ENCODE peak calls at places on chromosomes 3 and 15, in seven cellular contexts. One of them, this sample, is unnamed.

GRCh38 chr15:89469331-89470107 is 26.9 kb downstream of the RHCG start:
- DNase-seq in HCT116: no peak
- DNase-seq in Peyer's patch: no peak
- DNase-seq in A549: no peak
- DNase-seq in uterus: no peak
- DNase-seq in upper lobe of right lung: peak; percentile 23
- DNase-seq in lung: no peak
- DNase-seq in this sample: no peak

GRCh38 chr3:188780188-188781147 is 391.3 kb upstream of the TPRG1 start:
- DNase-seq in uterus: peak; percentile 35
- DNase-seq in Peyer's patch: peak; percentile 49
- DNase-seq in upper lobe of right lung: no peak
- DNase-seq in lung: peak; percentile 58
- DNase-seq in A549: no peak
- DNase-seq in HCT116: no peak
- DNase-seq in this sample: no peak

GRCh38 chr3:189593581-189593980 is 37.6 kb upstream of the TP63 start:
- DNase-seq in uterus: no peak
- DNase-seq in upper lobe of right lung: no peak
- DNase-seq in lung: no peak
- DNase-seq in A549: no peak
- DNase-seq in HCT116: no peak
- DNase-seq in Peyer's patch: no peak
- DNase-seq in this sample: no peak

GRCh38 chr3:168102735-168103410 is 7.1 kb upstream of the GOLIM4 start:
- DNase-seq in upper lobe of right lung: no peak
- DNase-seq in HCT116: no peak
- DNase-seq in uterus: no peak
- DNase-seq in A549: no peak
- DNase-seq in Peyer's patch: no peak
- DNase-seq in lung: no peak
- DNase-seq in this sample: no peak

GRCh38 chr3:148075829-148076716 is 621.6 kb upstream of the AGTR1 start:
- DNase-seq in A549: peak; percentile 6
- DNase-seq in HCT116: peak; percentile 38
- DNase-seq in uterus: no peak
- DNase-seq in Peyer's patch: no peak
- DNase-seq in upper lobe of right lung: no peak
- DNase-seq in lung: no peak
- DNase-seq in this sample: no peak

GRCh38 chr15:52082197-52083036 is 30.2 kb downstream of the BCL2L10 start:
- DNase-seq in A549: no peak
- DNase-seq in HCT116: no peak
- DNase-seq in Peyer's patch: no peak
- DNase-seq in upper lobe of right lung: no peak
- DNase-seq in lung: no peak
- DNase-seq in uterus: no peak
- DNase-seq in this sample: no peak

GRCh38 chr3:56591256-56591655 is 34.3 kb downstream of the CCDC66 start:
- DNase-seq in lung: no peak
- DNase-seq in Peyer's patch: no peak
- DNase-seq in HCT116: no peak
- DNase-seq in uterus: no peak
- DNase-seq in upper lobe of right lung: no peak
- DNase-seq in A549: no peak
- DNase-seq in this sample: no peak

GRCh38 chr15:38195191-38195901 is 57.3 kb upstream of the SPRED1 start:
- DNase-seq in uterus: no peak
- DNase-seq in lung: no peak
- DNase-seq in Peyer's patch: no peak
- DNase-seq in upper lobe of right lung: no peak
- DNase-seq in A549: no peak
- DNase-seq in HCT116: no peak
- DNase-seq in this sample: no peak

GRCh38 chr15:75508741-75509532 is 57.4 kb upstream of the SIN3A start:
- DNase-seq in Peyer's patch: no peak
- DNase-seq in lung: no peak
- DNase-seq in HCT116: peak; percentile 32
- DNase-seq in upper lobe of right lung: no peak
- DNase-seq in uterus: no peak
- DNase-seq in A549: peak; percentile 33
- DNase-seq in this sample: no peak

GRCh38 chr3:139534992-139535879 is 4.3 kb downstream of the RBP1 start:
- DNase-seq in upper lobe of right lung: no peak
- DNase-seq in A549: no peak
- DNase-seq in lung: no peak
- DNase-seq in uterus: peak; percentile 83
- DNase-seq in Peyer's patch: peak; percentile 47
- DNase-seq in HCT116: no peak
- DNase-seq in this sample: peak; percentile 89

GRCh38 chr3:139534444-139534812 is 5.1 kb downstream of the RBP1 start:
- DNase-seq in A549: no peak
- DNase-seq in HCT116: peak; percentile 77
- DNase-seq in uterus: peak; percentile 61
- DNase-seq in upper lobe of right lung: no peak
- DNase-seq in lung: no peak
- DNase-seq in Peyer's patch: peak; percentile 46
- DNase-seq in this sample: no peak

GRCh38 chr3:139538733-139539132 is 809 bp downstream of the RBP1 start:
- DNase-seq in HCT116: no peak
- DNase-seq in uterus: peak; percentile 63
- DNase-seq in lung: no peak
- DNase-seq in A549: no peak
- DNase-seq in upper lobe of right lung: no peak
- DNase-seq in Peyer's patch: peak; percentile 55
- DNase-seq in this sample: no peak

GRCh38 chr3:139537795-139538538 is 1.6 kb downstream of the RBP1 start:
- DNase-seq in Peyer's patch: no peak
- DNase-seq in upper lobe of right lung: no peak
- DNase-seq in A549: no peak
- DNase-seq in lung: no peak
- DNase-seq in uterus: no peak
- DNase-seq in HCT116: peak; percentile 57
- DNase-seq in this sample: no peak

GRCh38 chr3:139537325-139537724 is 2.2 kb downstream of the RBP1 start:
- DNase-seq in A549: no peak
- DNase-seq in lung: no peak
- DNase-seq in HCT116: peak; percentile 72
- DNase-seq in Peyer's patch: no peak
- DNase-seq in uterus: no peak
- DNase-seq in upper lobe of right lung: no peak
- DNase-seq in this sample: no peak
- TF ChIP-seq CTCF in A549: no peak
- TF ChIP-seq CTCF in lung: no peak
- TF ChIP-seq CTCF in HCT116: no peak
- TF ChIP-seq CTCF in Peyer's patch: no peak
- TF ChIP-seq CTCF in uterus: no peak
- TF ChIP-seq CTCF in upper lobe of right lung: no peak
- TF ChIP-seq CTCF in this sample: no peak

GRCh38 chr3:171526869-171527268 is 66.7 kb upstream of the TNIK start:
- DNase-seq in HCT116: no peak
- DNase-seq in Peyer's patch: no peak
- DNase-seq in lung: no peak
- DNase-seq in uterus: no peak
- DNase-seq in upper lobe of right lung: no peak
- DNase-seq in A549: no peak
- DNase-seq in this sample: no peak

GRCh38 chr3:171528102-171528501 is 67.9 kb upstream of the TNIK start:
- DNase-seq in lung: no peak
- DNase-seq in upper lobe of right lung: no peak
- DNase-seq in A549: no peak
- DNase-seq in HCT116: no peak
- DNase-seq in uterus: no peak
- DNase-seq in Peyer's patch: no peak
- DNase-seq in this sample: no peak

GRCh38 chr3:171525437-171525836 is 65.2 kb upstream of the TNIK start:
- DNase-seq in upper lobe of right lung: no peak
- DNase-seq in A549: no peak
- DNase-seq in uterus: no peak
- DNase-seq in lung: no peak
- DNase-seq in HCT116: no peak
- DNase-seq in Peyer's patch: no peak
- DNase-seq in this sample: no peak

GRCh38 chr3:171531716-171532115 is 71.5 kb upstream of the TNIK start:
- DNase-seq in A549: no peak
- DNase-seq in HCT116: no peak
- DNase-seq in Peyer's patch: no peak
- DNase-seq in uterus: no peak
- DNase-seq in lung: no peak
- DNase-seq in upper lobe of right lung: no peak
- DNase-seq in this sample: no peak

DNA sequence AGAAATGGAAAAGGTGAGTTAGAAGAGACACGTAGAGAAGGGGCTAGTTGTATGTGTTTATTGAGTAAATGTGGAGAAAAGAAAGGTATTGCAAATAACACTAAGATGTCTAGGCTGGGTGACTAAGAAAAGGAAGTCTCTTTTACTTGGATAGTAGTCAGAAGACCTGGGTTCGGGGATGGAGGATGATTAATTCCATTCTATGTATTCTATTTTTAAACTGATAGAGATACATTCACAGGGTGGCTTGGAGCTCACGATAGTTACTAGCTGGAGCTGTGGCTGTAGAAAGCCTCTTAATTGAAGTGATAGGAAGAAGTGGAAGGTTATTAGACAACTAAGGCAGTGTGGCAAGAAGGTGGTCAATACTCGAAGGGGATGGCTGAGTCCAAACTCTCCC is 65.9 kb upstream of the TNIK start:
- DNase-seq in uterus: no peak
- DNase-seq in Peyer's patch: no peak
- DNase-seq in HCT116: no peak
- DNase-seq in lung: no peak
- DNase-seq in A549: no peak
- DNase-seq in upper lobe of right lung: no peak
- DNase-seq in this sample: no peak
- H3K27ac ChIP-seq in uterus: no peak overlapping the region
- H3K27ac ChIP-seq in Peyer's patch: no peak overlapping the region
- H3K27ac ChIP-seq in HCT116: no peak overlapping the region
- H3K27ac ChIP-seq in lung: no peak overlapping the region
- H3K27ac ChIP-seq in A549: peak overlapping the region; percentile 11
- H3K27ac ChIP-seq in upper lobe of right lung: no peak overlapping the region
- H3K27ac ChIP-seq in this sample: no peak overlapping the region

DNA sequence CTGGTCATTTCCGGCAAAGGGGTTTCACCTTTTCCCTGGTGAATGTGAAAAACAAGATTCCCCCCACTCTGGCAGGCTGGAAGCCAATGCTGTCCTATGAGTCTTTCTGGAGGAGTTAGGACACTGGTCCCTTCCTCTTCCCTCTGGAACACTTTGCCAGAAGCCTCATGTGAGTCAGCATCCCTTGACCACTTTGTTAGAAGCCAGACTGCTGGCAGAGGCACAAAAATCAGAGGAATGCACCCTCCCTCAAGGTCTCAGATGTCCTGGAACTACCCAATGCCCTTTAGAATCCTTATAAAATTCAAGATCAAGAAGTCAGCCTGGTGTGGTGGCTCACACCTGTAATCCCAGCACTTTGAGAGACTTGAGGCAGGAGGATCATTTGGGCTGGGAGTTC is 26.6 kb downstream of the ITGB5 start:
- DNase-seq in Peyer's patch: peak; percentile 66
- DNase-seq in upper lobe of right lung: no peak
- DNase-seq in A549: peak; percentile 70
- DNase-seq in lung: peak; percentile 70
- DNase-seq in uterus: peak; percentile 74
- DNase-seq in HCT116: peak; percentile 80
- DNase-seq in this sample: peak; percentile 92
- H3K4me3 ChIP-seq in Peyer's patch: no peak overlapping the region
- H3K4me3 ChIP-seq in upper lobe of right lung: no peak overlapping the region
- H3K4me3 ChIP-seq in A549: no peak overlapping the region
- H3K4me3 ChIP-seq in lung: no peak overlapping the region
- H3K4me3 ChIP-seq in uterus: no peak overlapping the region
- H3K4me3 ChIP-seq in HCT116: peak overlapping the region; percentile 15
- H3K4me3 ChIP-seq in this sample: no peak overlapping the region

GRCh38 chr3:112302061-112302830 is 8.2 kb upstream of the SLC9C1 start:
- DNase-seq in lung: no peak
- DNase-seq in uterus: no peak
- DNase-seq in HCT116: no peak
- DNase-seq in upper lobe of right lung: peak; percentile 41
- DNase-seq in Peyer's patch: no peak
- DNase-seq in A549: no peak
- DNase-seq in this sample: no peak

GRCh38 chr3:112306825-112307224 is 12.8 kb upstream of the SLC9C1 start:
- DNase-seq in upper lobe of right lung: no peak
- DNase-seq in A549: no peak
- DNase-seq in Peyer's patch: no peak
- DNase-seq in HCT116: no peak
- DNase-seq in lung: no peak
- DNase-seq in uterus: no peak
- DNase-seq in this sample: no peak

GRCh38 chr3:112303811-112304325 is 9.9 kb upstream of the SLC9C1 start:
- DNase-seq in upper lobe of right lung: no peak
- DNase-seq in HCT116: no peak
- DNase-seq in lung: no peak
- DNase-seq in uterus: peak; percentile 19
- DNase-seq in Peyer's patch: peak; percentile 62
- DNase-seq in A549: no peak
- DNase-seq in this sample: no peak

GRCh38 chr3:112302881-112303761 is 9.1 kb upstream of the SLC9C1 start:
- DNase-seq in HCT116: no peak
- DNase-seq in A549: no peak
- DNase-seq in upper lobe of right lung: no peak
- DNase-seq in Peyer's patch: no peak
- DNase-seq in uterus: no peak
- DNase-seq in lung: no peak
- DNase-seq in this sample: no peak

GRCh38 chr3:112304611-112305010 is 10.6 kb upstream of the SLC9C1 start:
- DNase-seq in lung: no peak
- DNase-seq in Peyer's patch: no peak
- DNase-seq in HCT116: no peak
- DNase-seq in uterus: no peak
- DNase-seq in upper lobe of right lung: no peak
- DNase-seq in A549: no peak
- DNase-seq in this sample: no peak
- TF ChIP-seq CTCF in lung: no peak
- TF ChIP-seq CTCF in Peyer's patch: no peak
- TF ChIP-seq CTCF in HCT116: peak; percentile 26
- TF ChIP-seq CTCF in uterus: no peak
- TF ChIP-seq CTCF in upper lobe of right lung: peak; percentile 13
- TF ChIP-seq CTCF in A549: no peak
- TF ChIP-seq CTCF in this sample: peak; percentile 17

GRCh38 chr3:191414732-191415131 is 46.2 kb upstream of the PYDC2 start:
- DNase-seq in A549: no peak
- DNase-seq in uterus: no peak
- DNase-seq in lung: no peak
- DNase-seq in HCT116: no peak
- DNase-seq in Peyer's patch: no peak
- DNase-seq in upper lobe of right lung: no peak
- DNase-seq in this sample: no peak

GRCh38 chr3:191409791-191410359 is 51.1 kb upstream of the PYDC2 start:
- DNase-seq in lung: no peak
- DNase-seq in upper lobe of right lung: no peak
- DNase-seq in uterus: no peak
- DNase-seq in HCT116: no peak
- DNase-seq in Peyer's patch: no peak
- DNase-seq in A549: no peak
- DNase-seq in this sample: no peak

GRCh38 chr3:191415566-191415965 is 45.4 kb upstream of the PYDC2 start:
- DNase-seq in HCT116: no peak
- DNase-seq in A549: no peak
- DNase-seq in upper lobe of right lung: no peak
- DNase-seq in uterus: no peak
- DNase-seq in lung: no peak
- DNase-seq in Peyer's patch: no peak
- DNase-seq in this sample: no peak

GRCh38 chr3:191414286-191414685 is 46.7 kb upstream of the PYDC2 start:
- DNase-seq in upper lobe of right lung: no peak
- DNase-seq in lung: no peak
- DNase-seq in A549: no peak
- DNase-seq in Peyer's patch: no peak
- DNase-seq in HCT116: no peak
- DNase-seq in uterus: no peak
- DNase-seq in this sample: no peak

GRCh38 chr3:191412764-191413163 is 48.2 kb upstream of the PYDC2 start:
- DNase-seq in upper lobe of right lung: no peak
- DNase-seq in Peyer's patch: no peak
- DNase-seq in A549: no peak
- DNase-seq in HCT116: no peak
- DNase-seq in uterus: no peak
- DNase-seq in lung: no peak
- DNase-seq in this sample: no peak
- H3K27ac ChIP-seq in upper lobe of right lung: no peak overlapping the region
- H3K27ac ChIP-seq in Peyer's patch: no peak overlapping the region
- H3K27ac ChIP-seq in A549: no peak overlapping the region
- H3K27ac ChIP-seq in HCT116: no peak overlapping the region
- H3K27ac ChIP-seq in uterus: no peak overlapping the region
- H3K27ac ChIP-seq in lung: no peak overlapping the region
- H3K27ac ChIP-seq in this sample: no peak overlapping the region

This sample was measured in coronary artery.